ENCODE peak calls at places on chromosomes 2 and 18, in ten cellular contexts. One of them, this sample, is unnamed.

GRCh38 chr2:194104687-194105086 is 1552.3 kb upstream of the SLC39A10 start:
- DNase-seq in foreskin fibroblast: no peak
- DNase-seq in RWPE1: no peak
- DNase-seq in AG09319: no peak
- DNase-seq in HepG2: no peak
- DNase-seq in activated CD8-positive, alpha-beta T cell treated with anti-CD3 and anti-CD28 coated beads for 36 hours: no peak
- DNase-seq in esophagus muscularis mucosa: no peak
- DNase-seq in GM10248: peak
- DNase-seq in GM23338: no peak
- DNase-seq in GM12865: peak
- DNase-seq in this sample: no peak

GRCh38 chr2:142180820-142181533 is 50.2 kb upstream of the LRP1B start:
- DNase-seq in AG09319: no peak
- DNase-seq in GM23338: peak
- DNase-seq in GM10248: no peak
- DNase-seq in GM12865: peak
- DNase-seq in foreskin fibroblast: no peak
- DNase-seq in esophagus muscularis mucosa: no peak
- DNase-seq in RWPE1: no peak
- DNase-seq in HepG2: peak
- DNase-seq in activated CD8-positive, alpha-beta T cell treated with anti-CD3 and anti-CD28 coated beads for 36 hours: peak
- DNase-seq in this sample: peak

GRCh38 chr2:160616149-160616548 is 122.5 kb upstream of the RBMS1 start:
- DNase-seq in AG09319: no peak
- DNase-seq in RWPE1: no peak
- DNase-seq in HepG2: no peak
- DNase-seq in GM23338: no peak
- DNase-seq in esophagus muscularis mucosa: no peak
- DNase-seq in foreskin fibroblast: no peak
- DNase-seq in activated CD8-positive, alpha-beta T cell treated with anti-CD3 and anti-CD28 coated beads for 36 hours: no peak
- DNase-seq in GM12865: no peak
- DNase-seq in GM10248: no peak
- DNase-seq in this sample: no peak

GRCh38 chr18:74326238-74326637 is 10.6 kb downstream of the C18orf63 start:
- DNase-seq in GM12865: no peak
- DNase-seq in esophagus muscularis mucosa: no peak
- DNase-seq in HepG2: no peak
- DNase-seq in foreskin fibroblast: no peak
- DNase-seq in activated CD8-positive, alpha-beta T cell treated with anti-CD3 and anti-CD28 coated beads for 36 hours: no peak
- DNase-seq in AG09319: no peak
- DNase-seq in GM10248: no peak
- DNase-seq in RWPE1: no peak
- DNase-seq in GM23338: no peak
- DNase-seq in this sample: no peak

GRCh38 chr2:66840321-66841014 is 405.5 kb downstream of the MEIS1 start:
- DNase-seq in GM12865: no peak
- DNase-seq in HepG2: no peak
- DNase-seq in activated CD8-positive, alpha-beta T cell treated with anti-CD3 and anti-CD28 coated beads for 36 hours: no peak
- DNase-seq in esophagus muscularis mucosa: no peak
- DNase-seq in foreskin fibroblast: peak
- DNase-seq in GM23338: no peak
- DNase-seq in AG09319: peak
- DNase-seq in GM10248: no peak
- DNase-seq in RWPE1: no peak
- DNase-seq in this sample: no peak

GRCh38 chr18:58348517-58348916 is 280.4 kb downstream of the ALPK2 start:
- DNase-seq in HepG2: no peak
- DNase-seq in GM12865: no peak
- DNase-seq in foreskin fibroblast: no peak
- DNase-seq in RWPE1: no peak
- DNase-seq in GM10248: no peak
- DNase-seq in esophagus muscularis mucosa: no peak
- DNase-seq in GM23338: no peak
- DNase-seq in activated CD8-positive, alpha-beta T cell treated with anti-CD3 and anti-CD28 coated beads for 36 hours: no peak
- DNase-seq in AG09319: no peak
- DNase-seq in this sample: no peak

GRCh38 chr2:239393941-239394340 is 6.9 kb downstream of the HDAC4 start:
- DNase-seq in RWPE1: no peak
- DNase-seq in GM23338: no peak
- DNase-seq in esophagus muscularis mucosa: no peak
- DNase-seq in AG09319: no peak
- DNase-seq in HepG2: no peak
- DNase-seq in foreskin fibroblast: no peak
- DNase-seq in GM10248: no peak
- DNase-seq in activated CD8-positive, alpha-beta T cell treated with anti-CD3 and anti-CD28 coated beads for 36 hours: no peak
- DNase-seq in GM12865: no peak
- DNase-seq in this sample: no peak

GRCh38 chr2:176136375-176137248 is 7.1 kb downstream of the HOXD8 start:
- DNase-seq in AG09319: no peak
- DNase-seq in GM10248: no peak
- DNase-seq in HepG2: no peak
- DNase-seq in activated CD8-positive, alpha-beta T cell treated with anti-CD3 and anti-CD28 coated beads for 36 hours: no peak
- DNase-seq in GM12865: no peak
- DNase-seq in foreskin fibroblast: no peak
- DNase-seq in GM23338: peak
- DNase-seq in esophagus muscularis mucosa: no peak
- DNase-seq in RWPE1: no peak
- DNase-seq in this sample: no peak

GRCh38 chr2:165675551-165675968 is 118.5 kb downstream of the GALNT3 start:
- DNase-seq in AG09319: no peak
- DNase-seq in GM23338: no peak
- DNase-seq in foreskin fibroblast: no peak
- DNase-seq in RWPE1: no peak
- DNase-seq in GM10248: no peak
- DNase-seq in esophagus muscularis mucosa: no peak
- DNase-seq in GM12865: no peak
- DNase-seq in activated CD8-positive, alpha-beta T cell treated with anti-CD3 and anti-CD28 coated beads for 36 hours: no peak
- DNase-seq in HepG2: no peak
- DNase-seq in this sample: no peak

GRCh38 chr2:146312899-146313298 is 1531.9 kb upstream of the ACVR2A start:
- DNase-seq in GM12865: no peak
- DNase-seq in HepG2: no peak
- DNase-seq in esophagus muscularis mucosa: no peak
- DNase-seq in activated CD8-positive, alpha-beta T cell treated with anti-CD3 and anti-CD28 coated beads for 36 hours: no peak
- DNase-seq in RWPE1: no peak
- DNase-seq in AG09319: no peak
- DNase-seq in GM23338: peak
- DNase-seq in GM10248: no peak
- DNase-seq in foreskin fibroblast: peak
- DNase-seq in this sample: no peak

GRCh38 chr18:58616446-58616845 is 12.4 kb downstream of the ALPK2 start:
- DNase-seq in AG09319: no peak
- DNase-seq in HepG2: no peak
- DNase-seq in RWPE1: no peak
- DNase-seq in foreskin fibroblast: no peak
- DNase-seq in esophagus muscularis mucosa: no peak
- DNase-seq in GM12865: no peak
- DNase-seq in activated CD8-positive, alpha-beta T cell treated with anti-CD3 and anti-CD28 coated beads for 36 hours: no peak
- DNase-seq in GM10248: no peak
- DNase-seq in GM23338: no peak
- DNase-seq in this sample: no peak

GRCh38 chr18:72830109-72830508 is 37.7 kb downstream of the NETO1 start:
- DNase-seq in GM12865: no peak
- DNase-seq in RWPE1: no peak
- DNase-seq in GM23338: peak
- DNase-seq in AG09319: no peak
- DNase-seq in foreskin fibroblast: peak
- DNase-seq in activated CD8-positive, alpha-beta T cell treated with anti-CD3 and anti-CD28 coated beads for 36 hours: peak
- DNase-seq in HepG2: no peak
- DNase-seq in GM10248: no peak
- DNase-seq in esophagus muscularis mucosa: no peak
- DNase-seq in this sample: peak

DNA sequence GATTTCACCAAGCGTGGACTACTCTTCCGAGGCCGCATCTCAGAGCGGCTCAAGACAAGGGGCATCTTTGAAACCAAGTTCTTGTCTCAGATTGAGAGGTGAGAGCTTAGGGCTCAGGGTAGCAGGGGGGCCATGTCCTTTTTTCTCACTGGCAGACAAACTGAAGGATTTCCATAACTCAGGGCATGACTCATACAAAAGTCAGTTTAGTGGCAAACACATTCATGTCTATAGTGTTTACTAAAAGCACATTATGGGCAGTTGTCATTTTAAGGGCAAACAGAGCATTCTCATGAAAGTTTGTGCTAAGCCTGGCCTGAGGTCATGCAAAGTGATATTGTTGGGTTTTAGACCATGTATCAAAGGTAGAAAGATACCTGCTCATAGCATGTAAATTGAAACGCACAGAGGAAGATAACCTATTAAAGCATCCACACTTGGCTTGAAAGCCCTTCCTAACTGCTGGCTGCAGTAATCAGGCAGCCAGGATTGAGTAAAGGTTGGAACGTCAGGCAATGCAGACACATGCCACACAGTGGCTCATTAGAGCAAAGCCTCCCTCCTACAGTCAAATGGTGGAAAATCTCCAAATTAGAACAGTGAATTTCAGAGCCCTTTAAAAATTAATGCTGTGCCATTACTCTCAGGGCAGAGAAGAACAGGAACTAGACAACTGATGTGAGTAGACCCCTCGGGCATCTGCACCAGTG is 54.2 kb downstream of the HK2 start:
- DNase-seq in activated CD8-positive, alpha-beta T cell treated with anti-CD3 and anti-CD28 coated beads for 36 hours: no peak
- DNase-seq in foreskin fibroblast: peak
- DNase-seq in GM12865: no peak
- DNase-seq in esophagus muscularis mucosa: no peak
- DNase-seq in GM10248: no peak
- DNase-seq in GM23338: no peak
- DNase-seq in RWPE1: peak
- DNase-seq in HepG2: no peak
- DNase-seq in AG09319: no peak
- DNase-seq in this sample: no peak
- TF ChIP-seq CTCF in activated CD8-positive, alpha-beta T cell treated with anti-CD3 and anti-CD28 coated beads for 36 hours: no peak
- TF ChIP-seq CTCF in foreskin fibroblast: no peak
- TF ChIP-seq CTCF in GM12865: no peak
- TF ChIP-seq CTCF in esophagus muscularis mucosa: no peak
- TF ChIP-seq CTCF in GM10248: no peak
- TF ChIP-seq CTCF in GM23338: no peak
- TF ChIP-seq CTCF in RWPE1: no peak
- TF ChIP-seq CTCF in HepG2: no peak
- TF ChIP-seq CTCF in AG09319: no peak
- TF ChIP-seq CTCF in this sample: no peak

GRCh38 chr2:231110551-231110950 is 14.3 kb downstream of the HTR2B start:
- DNase-seq in GM23338: no peak
- DNase-seq in RWPE1: no peak
- DNase-seq in HepG2: no peak
- DNase-seq in activated CD8-positive, alpha-beta T cell treated with anti-CD3 and anti-CD28 coated beads for 36 hours: no peak
- DNase-seq in GM10248: no peak
- DNase-seq in esophagus muscularis mucosa: no peak
- DNase-seq in GM12865: no peak
- DNase-seq in AG09319: no peak
- DNase-seq in foreskin fibroblast: peak
- DNase-seq in this sample: no peak
- TF ChIP-seq CTCF in GM23338: no peak
- TF ChIP-seq CTCF in RWPE1: no peak
- TF ChIP-seq CTCF in HepG2: no peak
- TF ChIP-seq CTCF in activated CD8-positive, alpha-beta T cell treated with anti-CD3 and anti-CD28 coated beads for 36 hours: no peak
- TF ChIP-seq CTCF in GM10248: peak
- TF ChIP-seq CTCF in esophagus muscularis mucosa: peak
- TF ChIP-seq CTCF in GM12865: no peak
- TF ChIP-seq CTCF in AG09319: peak
- TF ChIP-seq CTCF in foreskin fibroblast: peak
- TF ChIP-seq CTCF in this sample: no peak

GRCh38 chr2:27378096-27378808 is 2.3 kb downstream of the ZNF513 start:
- DNase-seq in GM12865: no peak
- DNase-seq in esophagus muscularis mucosa: no peak
- DNase-seq in AG09319: no peak
- DNase-seq in RWPE1: no peak
- DNase-seq in activated CD8-positive, alpha-beta T cell treated with anti-CD3 and anti-CD28 coated beads for 36 hours: peak
- DNase-seq in foreskin fibroblast: no peak
- DNase-seq in HepG2: peak
- DNase-seq in GM10248: no peak
- DNase-seq in GM23338: peak
- DNase-seq in this sample: no peak
- TF ChIP-seq CTCF in GM12865: no peak
- TF ChIP-seq CTCF in esophagus muscularis mucosa: peak
- TF ChIP-seq CTCF in AG09319: peak
- TF ChIP-seq CTCF in RWPE1: no peak
- TF ChIP-seq CTCF in activated CD8-positive, alpha-beta T cell treated with anti-CD3 and anti-CD28 coated beads for 36 hours: no peak
- TF ChIP-seq CTCF in foreskin fibroblast: no peak
- TF ChIP-seq CTCF in HepG2: peak
- TF ChIP-seq CTCF in GM10248: peak
- TF ChIP-seq CTCF in GM23338: peak
- TF ChIP-seq CTCF in this sample: no peak

GRCh38 chr2:200452377-200452776 is 57.5 kb downstream of the KCTD18 start:
- DNase-seq in GM23338: no peak
- DNase-seq in GM10248: no peak
- DNase-seq in HepG2: no peak
- DNase-seq in RWPE1: no peak
- DNase-seq in esophagus muscularis mucosa: no peak
- DNase-seq in activated CD8-positive, alpha-beta T cell treated with anti-CD3 and anti-CD28 coated beads for 36 hours: no peak
- DNase-seq in AG09319: no peak
- DNase-seq in foreskin fibroblast: no peak
- DNase-seq in GM12865: no peak
- DNase-seq in this sample: no peak

GRCh38 chr2:200455958-200456421 is 53.9 kb downstream of the KCTD18 start:
- DNase-seq in GM12865: peak
- DNase-seq in HepG2: no peak
- DNase-seq in activated CD8-positive, alpha-beta T cell treated with anti-CD3 and anti-CD28 coated beads for 36 hours: peak
- DNase-seq in AG09319: no peak
- DNase-seq in GM10248: no peak
- DNase-seq in GM23338: no peak
- DNase-seq in RWPE1: no peak
- DNase-seq in esophagus muscularis mucosa: no peak
- DNase-seq in foreskin fibroblast: no peak
- DNase-seq in this sample: no peak

GRCh38 chr2:200453142-200453852 is 56.6 kb downstream of the KCTD18 start:
- DNase-seq in GM23338: no peak
- DNase-seq in activated CD8-positive, alpha-beta T cell treated with anti-CD3 and anti-CD28 coated beads for 36 hours: no peak
- DNase-seq in AG09319: no peak
- DNase-seq in RWPE1: no peak
- DNase-seq in GM12865: no peak
- DNase-seq in HepG2: no peak
- DNase-seq in GM10248: no peak
- DNase-seq in esophagus muscularis mucosa: no peak
- DNase-seq in foreskin fibroblast: no peak
- DNase-seq in this sample: no peak

GRCh38 chr2:200454839-200455801 is 54.7 kb downstream of the KCTD18 start:
- DNase-seq in GM12865: peak
- DNase-seq in AG09319: no peak
- DNase-seq in esophagus muscularis mucosa: no peak
- DNase-seq in GM23338: no peak
- DNase-seq in GM10248: peak
- DNase-seq in RWPE1: no peak
- DNase-seq in HepG2: peak
- DNase-seq in activated CD8-positive, alpha-beta T cell treated with anti-CD3 and anti-CD28 coated beads for 36 hours: peak
- DNase-seq in foreskin fibroblast: peak
- DNase-seq in this sample: no peak

DNA sequence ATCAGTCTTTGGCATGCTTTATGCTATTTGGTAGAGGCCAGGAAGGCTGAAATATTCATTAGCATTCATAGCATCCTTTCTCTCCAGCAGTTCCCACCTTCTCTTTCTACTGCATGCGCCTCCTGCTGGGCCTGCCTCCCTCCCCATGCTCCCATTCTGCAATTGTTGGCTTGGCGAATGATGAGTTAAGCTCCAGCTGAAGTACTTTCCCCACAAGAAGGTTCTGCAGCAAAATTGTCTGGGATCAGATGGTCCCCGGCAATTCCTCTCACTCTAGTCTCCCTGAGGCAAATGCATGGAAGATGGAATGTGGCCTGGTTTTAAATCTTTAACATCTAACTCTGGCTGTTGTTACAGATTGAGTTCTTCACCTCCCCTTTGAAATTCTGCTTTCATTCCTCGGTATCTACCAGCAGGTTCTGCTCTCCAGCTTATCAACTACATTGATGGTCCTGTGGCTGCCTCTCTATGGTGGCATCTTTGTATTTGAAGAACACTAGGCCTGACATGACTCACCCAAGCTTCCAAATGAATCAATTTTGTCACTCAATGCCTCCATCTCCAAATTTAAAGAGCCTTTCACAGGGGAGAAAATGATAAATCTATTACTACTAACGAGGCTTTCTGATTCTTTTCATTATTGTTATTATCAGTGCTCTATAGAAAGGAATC is 55.9 kb downstream of the KCTD18 start:
- DNase-seq in GM23338: peak
- DNase-seq in GM10248: no peak
- DNase-seq in GM12865: no peak
- DNase-seq in esophagus muscularis mucosa: no peak
- DNase-seq in activated CD8-positive, alpha-beta T cell treated with anti-CD3 and anti-CD28 coated beads for 36 hours: no peak
- DNase-seq in AG09319: no peak
- DNase-seq in HepG2: no peak
- DNase-seq in foreskin fibroblast: no peak
- DNase-seq in RWPE1: no peak
- DNase-seq in this sample: no peak
- TF ChIP-seq CTCF in GM23338: peak
- TF ChIP-seq CTCF in GM10248: no peak
- TF ChIP-seq CTCF in GM12865: no peak
- TF ChIP-seq CTCF in esophagus muscularis mucosa: no peak
- TF ChIP-seq CTCF in activated CD8-positive, alpha-beta T cell treated with anti-CD3 and anti-CD28 coated beads for 36 hours: no peak
- TF ChIP-seq CTCF in AG09319: no peak
- TF ChIP-seq CTCF in HepG2: no peak
- TF ChIP-seq CTCF in foreskin fibroblast: no peak
- TF ChIP-seq CTCF in RWPE1: no peak
- TF ChIP-seq CTCF in this sample: no peak